ENCODE peak calls at places on chromosomes 7 and 10, in six cellular contexts. J is heart right ventricle, W is epithelial cell of esophagus, E is upper lobe of right lung, L is fibroblast of lung, Z is transverse colon. R is an unnamed sample.

GRCh38 chr10:75398630-75399460 is 2.7 kb downstream of the ZNF503 start:
- DNase-seq in L (peak; percentile 37), Z (peak; percentile 22), W (peak; percentile 40), E (peak; percentile 75), J (no peak), R (no peak)

GRCh38 chr10:110850990-110851389 is 20.7 kb upstream of the PDCD4 start:
- DNase-seq in E (no peak), L (peak; percentile 35), Z (no peak), J (no peak), W (peak; percentile 48), R (no peak)

GRCh38 chr10:75358835-75359421 is 42.6 kb downstream of the ZNF503 start:
- DNase-seq in J (no peak), E (no peak), W (peak; percentile 95), Z (no peak), L (peak; percentile 85), R (no peak)

GRCh38 chr7:6462094-6462493 is 14.3 kb upstream of the DAGLB start:
- DNase-seq in J (no peak), L (peak; percentile 19), W (no peak), E (no peak), Z (no peak), R (no peak)

GRCh38 chr10:119221201-119221600 is 13.8 kb downstream of the GRK5 start:
- DNase-seq in L (no peak), W (no peak), E (no peak), Z (no peak), J (no peak), R (no peak)

GRCh38 chr7:43454936-43455518 is 127.9 kb upstream of the STK17A start:
- DNase-seq in W (peak; percentile 69), Z (no peak), L (peak; percentile 59), E (no peak), J (no peak), R (peak; percentile 13)

GRCh38 chr10:97731346-97732051 is 5.4 kb upstream of the ZFYVE27 start:
- DNase-seq in Z (peak; percentile 79), W (peak; percentile 81), E (no peak), L (peak; percentile 58), J (peak; percentile 79), R (no peak)

GRCh38 chr10:121450247-121450646 is 148.0 kb downstream of the FGFR2 start:
- DNase-seq in L (no peak), J (no peak), W (peak; percentile 21), E (no peak), Z (no peak), R (no peak)

GRCh38 chr7:44693641-44694313 is 54.9 kb upstream of the ZMIZ2 start:
- DNase-seq in L (peak; percentile 85), W (peak; percentile 18), J (peak; percentile 58), E (no peak), Z (no peak), R (no peak)

GRCh38 chr7:13984831-13985685 is 4.4 kb downstream of the ETV1 start:
- DNase-seq in W (no peak), L (no peak), Z (no peak), E (no peak), J (no peak), R (no peak)

GRCh38 chr10:26550774-26551526 is 112.8 kb downstream of the APBB1IP start:
- DNase-seq in Z (no peak), L (no peak), E (no peak), W (peak; percentile 22), J (no peak), R (no peak)

GRCh38 chr10:110042181-110042580 is 34.4 kb downstream of the ADD3 start:
- DNase-seq in Z (no peak), J (no peak), L (peak; percentile 84), W (peak; percentile 32), E (no peak), R (no peak)

GRCh38 chr10:103861501-103861900 is 6.1 kb upstream of the SH3PXD2A start:
- DNase-seq in Z (no peak), J (no peak), E (no peak), W (peak; percentile 77), L (peak; percentile 74), R (no peak)

GRCh38 chr7:6175642-6176041 is 96.8 kb downstream of the CYTH3 start:
- DNase-seq in L (peak; percentile 55), Z (no peak), J (no peak), E (no peak), W (peak; percentile 55), R (peak; percentile 11)

GRCh38 chr10:59748834-59749233 is 4.4 kb downstream of the MRLN start:
- DNase-seq in J (no peak), Z (peak; percentile 14), W (peak; percentile 48), L (no peak), E (no peak), R (no peak)

GRCh38 chr10:31770307-31770902 is 158.2 kb downstream of the ARHGAP12 start:
- DNase-seq in W (no peak), L (no peak), J (no peak), E (peak; percentile 74), Z (peak; percentile 55), R (no peak)

GRCh38 chr10:8473205-8473604 is 418.7 kb downstream of the GATA3 start:
- DNase-seq in L (peak; percentile 26), J (no peak), W (peak; percentile 27), Z (no peak), E (no peak), R (no peak)

GRCh38 chr7:71488308-71488707 is 356.4 kb downstream of the GALNT17 start:
- DNase-seq in E (no peak), L (peak; percentile 77), Z (no peak), J (no peak), W (no peak), R (no peak)

GRCh38 chr7:50473531-50473930 is 23.4 kb upstream of the FIGNL1 start:
- DNase-seq in L (no peak), J (no peak), W (no peak), Z (no peak), E (no peak), R (no peak)

GRCh38 chr7:1555046-1555812 is 776 bp downstream of the TMEM184A start:
- DNase-seq in J (no peak), L (peak; percentile 85), Z (peak; percentile 89), W (peak; percentile 83), E (no peak), R (no peak)

GRCh38 chr7:1557771-1558170 is 1.8 kb upstream of the TMEM184A start:
- DNase-seq in J (no peak), W (no peak), Z (no peak), L (no peak), E (no peak), R (no peak)

GRCh38 chr7:1554332-1555045 is 1.5 kb downstream of the TMEM184A start:
- DNase-seq in Z (no peak), E (no peak), L (no peak), W (no peak), J (no peak), R (no peak)

GRCh38 chr7:1557006-1557405 is 1.0 kb upstream of the TMEM184A start:
- DNase-seq in Z (no peak), E (no peak), J (no peak), L (no peak), W (no peak), R (no peak)

GRCh38 chr7:1555813-1556540 is at the start of gene TMEM184A:
- DNase-seq in W (peak; percentile 77), E (peak; percentile 90), L (no peak), Z (peak; percentile 93), J (no peak), R (no peak)
- TF ChIP-seq CTCF in W (peak; percentile 65), E (peak; percentile 47), L (peak; percentile 7), Z (peak; percentile 80), J (peak; percentile 55), R (peak; percentile 64)

GRCh38 chr10:7412482-7413251 is 1.8 kb upstream of the SFMBT2 start:
- DNase-seq in Z (peak; percentile 38), L (peak; percentile 10), W (no peak), E (peak; percentile 81), J (peak; percentile 56), R (no peak)

GRCh38 chr10:7409732-7410168 is 1.1 kb downstream of the SFMBT2 start:
- DNase-seq in L (peak; percentile 4), E (no peak), Z (no peak), W (no peak), J (peak; percentile 8), R (no peak)

GRCh38 chr10:7410306-7410799 is 481 bp downstream of the SFMBT2 start:
- DNase-seq in J (peak; percentile 21), L (peak; percentile 24), Z (peak; percentile 16), W (no peak), E (peak; percentile 75), R (no peak)

GRCh38 chr10:7410800-7411670 is at the start of gene SFMBT2:
- DNase-seq in E (peak; percentile 83), L (peak; percentile 58), W (peak; percentile 49), J (peak; percentile 64), Z (peak; percentile 59), R (peak; percentile 26)

GRCh38 chr10:7411671-7412481 is 1.0 kb upstream of the SFMBT2 start:
- DNase-seq in W (no peak), E (peak; percentile 68), J (no peak), L (no peak), Z (peak; percentile 13), R (no peak)
- H3K4me3 ChIP-seq in W (peak overlapping the region; percentile 11), E (peak overlapping the region; percentile 69), J (peak overlapping the region; percentile 88), L (no peak overlapping the region), Z (peak overlapping the region; percentile 15), R (peak overlapping the region; percentile 12)

DNA sequence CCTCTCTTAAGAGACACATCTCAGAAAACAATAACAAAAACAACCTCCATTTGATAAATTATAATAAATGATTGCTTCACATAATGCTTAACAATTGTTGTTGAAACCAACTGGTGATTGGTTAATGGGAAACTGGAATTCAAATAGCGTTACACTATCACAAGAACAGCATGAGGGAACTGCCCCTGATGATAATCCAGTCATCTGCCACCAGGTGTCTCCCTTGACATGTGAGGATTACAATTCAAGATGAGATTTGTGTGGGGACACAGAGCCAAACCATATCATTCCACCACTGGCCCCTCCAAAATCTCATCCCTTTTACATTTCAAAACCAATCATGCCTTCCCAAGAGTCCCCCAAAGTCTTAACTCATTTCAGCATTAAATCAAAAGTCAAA is 375.9 kb downstream of the BMPER start:
- DNase-seq in E (no peak), J (no peak), L (no peak), W (peak; percentile 48), Z (peak; percentile 8), R (no peak)
- TF ChIP-seq CTCF in E (no peak), J (no peak), L (no peak), W (peak; percentile 43), Z (peak; percentile 21), R (no peak)

GRCh38 chr10:24207781-24208611 is 942 bp upstream of the KIAA1217 start:
- DNase-seq in W (peak; percentile 23), L (peak; percentile 36), E (no peak), J (peak; percentile 73), Z (peak; percentile 27), R (peak; percentile 68)
- H3K4me3 ChIP-seq in W (no peak overlapping the region), L (no peak overlapping the region), E (peak overlapping the region; percentile 56), J (peak overlapping the region; percentile 64), Z (no peak overlapping the region), R (peak overlapping the region; percentile 73)

GRCh38 chr7:36931892-36932291 is 207.6 kb upstream of the AOAH start:
- DNase-seq in J (no peak), Z (no peak), E (no peak), L (no peak), W (no peak), R (no peak)
- TF ChIP-seq CTCF in J (no peak), Z (no peak), E (no peak), L (no peak), W (no peak), R (no peak)